ENCODE peak calls at places on chromosomes 11 and 22, in eight cellular contexts. One of them, this sample, is unnamed.

GRCh38 chr11:116691779-116692178 is 81.0 kb downstream of the BUD13 start:
- DNase-seq in CD8-positive, alpha-beta T cell: peak; percentile 49
- DNase-seq in endodermal cell: peak; percentile 92
- DNase-seq in A549: no peak
- DNase-seq in iPS-NIHi11: peak; percentile 92
- DNase-seq in astrocyte of the spinal cord: peak; percentile 12
- DNase-seq in NCI-H1092: peak; percentile 63
- DNase-seq in NCI-H2029: peak; percentile 14
- DNase-seq in this sample: peak; percentile 57

GRCh38 chr22:26756675-26757293 is 99.4 kb downstream of the MIAT start:
- DNase-seq in NCI-H2029: peak; percentile 18
- DNase-seq in A549: no peak
- DNase-seq in iPS-NIHi11: peak; percentile 91
- DNase-seq in NCI-H1092: peak; percentile 40
- DNase-seq in CD8-positive, alpha-beta T cell: no peak
- DNase-seq in astrocyte of the spinal cord: peak; percentile 48
- DNase-seq in endodermal cell: peak; percentile 87
- DNase-seq in this sample: no peak

GRCh38 chr22:34236527-34236926 is 316.3 kb upstream of the LARGE1 start:
- DNase-seq in iPS-NIHi11: no peak
- DNase-seq in A549: no peak
- DNase-seq in astrocyte of the spinal cord: no peak
- DNase-seq in NCI-H2029: peak; percentile 42
- DNase-seq in NCI-H1092: no peak
- DNase-seq in CD8-positive, alpha-beta T cell: no peak
- DNase-seq in endodermal cell: no peak
- DNase-seq in this sample: no peak

GRCh38 chr22:48824673-48825651 is 1002.7 kb downstream of the BRD1 start:
- DNase-seq in A549: no peak
- DNase-seq in NCI-H1092: no peak
- DNase-seq in NCI-H2029: no peak
- DNase-seq in iPS-NIHi11: no peak
- DNase-seq in CD8-positive, alpha-beta T cell: no peak
- DNase-seq in astrocyte of the spinal cord: no peak
- DNase-seq in endodermal cell: peak; percentile 36
- DNase-seq in this sample: no peak

GRCh38 chr11:119339581-119340334 is 925 bp downstream of the C1QTNF5 start:
- DNase-seq in astrocyte of the spinal cord: peak; percentile 51
- DNase-seq in CD8-positive, alpha-beta T cell: peak; percentile 26
- DNase-seq in NCI-H2029: no peak
- DNase-seq in A549: no peak
- DNase-seq in iPS-NIHi11: peak; percentile 89
- DNase-seq in endodermal cell: peak; percentile 92
- DNase-seq in NCI-H1092: no peak
- DNase-seq in this sample: no peak

GRCh38 chr22:22519591-22519990 is 479 bp downstream of the ZNF280A start:
- DNase-seq in A549: peak; percentile 25
- DNase-seq in endodermal cell: no peak
- DNase-seq in iPS-NIHi11: no peak
- DNase-seq in NCI-H1092: no peak
- DNase-seq in CD8-positive, alpha-beta T cell: no peak
- DNase-seq in NCI-H2029: no peak
- DNase-seq in astrocyte of the spinal cord: no peak
- DNase-seq in this sample: no peak

GRCh38 chr11:92211576-92212167 is 12.9 kb upstream of the FAT3 start:
- DNase-seq in CD8-positive, alpha-beta T cell: no peak
- DNase-seq in iPS-NIHi11: peak; percentile 41
- DNase-seq in endodermal cell: peak; percentile 75
- DNase-seq in A549: peak; percentile 59
- DNase-seq in astrocyte of the spinal cord: peak; percentile 36
- DNase-seq in NCI-H2029: no peak
- DNase-seq in NCI-H1092: no peak
- DNase-seq in this sample: no peak

GRCh38 chr11:128588086-128588485 is 728 bp upstream of the ETS1 start:
- DNase-seq in iPS-NIHi11: no peak
- DNase-seq in A549: no peak
- DNase-seq in CD8-positive, alpha-beta T cell: no peak
- DNase-seq in astrocyte of the spinal cord: no peak
- DNase-seq in NCI-H1092: no peak
- DNase-seq in NCI-H2029: no peak
- DNase-seq in endodermal cell: no peak
- DNase-seq in this sample: no peak

GRCh38 chr11:78806214-78807004 is 231.7 kb upstream of the NARS2 start:
- DNase-seq in endodermal cell: no peak
- DNase-seq in CD8-positive, alpha-beta T cell: no peak
- DNase-seq in astrocyte of the spinal cord: peak; percentile 31
- DNase-seq in NCI-H2029: peak; percentile 22
- DNase-seq in iPS-NIHi11: no peak
- DNase-seq in NCI-H1092: no peak
- DNase-seq in A549: no peak
- DNase-seq in this sample: no peak

GRCh38 chr11:90426442-90426841 is 203.6 kb upstream of the CHORDC1 start:
- DNase-seq in CD8-positive, alpha-beta T cell: no peak
- DNase-seq in endodermal cell: no peak
- DNase-seq in NCI-H2029: no peak
- DNase-seq in astrocyte of the spinal cord: no peak
- DNase-seq in A549: no peak
- DNase-seq in NCI-H1092: no peak
- DNase-seq in iPS-NIHi11: no peak
- DNase-seq in this sample: no peak

GRCh38 chr11:43709689-43710088 is 29.2 kb downstream of the HSD17B12 start:
- DNase-seq in NCI-H2029: no peak
- DNase-seq in iPS-NIHi11: no peak
- DNase-seq in NCI-H1092: no peak
- DNase-seq in A549: no peak
- DNase-seq in astrocyte of the spinal cord: no peak
- DNase-seq in CD8-positive, alpha-beta T cell: no peak
- DNase-seq in endodermal cell: no peak
- DNase-seq in this sample: no peak

GRCh38 chr11:93579187-93579773 is 36.1 kb upstream of the SMCO4 start:
- DNase-seq in endodermal cell: no peak
- DNase-seq in A549: no peak
- DNase-seq in iPS-NIHi11: no peak
- DNase-seq in NCI-H1092: no peak
- DNase-seq in astrocyte of the spinal cord: no peak
- DNase-seq in CD8-positive, alpha-beta T cell: no peak
- DNase-seq in NCI-H2029: no peak
- DNase-seq in this sample: no peak

GRCh38 chr22:29658171-29658570 is 54.7 kb downstream of the NF2 start:
- DNase-seq in endodermal cell: no peak
- DNase-seq in astrocyte of the spinal cord: no peak
- DNase-seq in NCI-H2029: no peak
- DNase-seq in iPS-NIHi11: no peak
- DNase-seq in NCI-H1092: no peak
- DNase-seq in CD8-positive, alpha-beta T cell: no peak
- DNase-seq in A549: no peak
- DNase-seq in this sample: no peak

GRCh38 chr11:77147668-77148321 is 19.7 kb downstream of the MYO7A start:
- DNase-seq in A549: no peak
- DNase-seq in astrocyte of the spinal cord: peak; percentile 67
- DNase-seq in endodermal cell: peak; percentile 87
- DNase-seq in NCI-H2029: no peak
- DNase-seq in NCI-H1092: peak; percentile 10
- DNase-seq in CD8-positive, alpha-beta T cell: peak; percentile 60
- DNase-seq in iPS-NIHi11: peak; percentile 96
- DNase-seq in this sample: no peak

GRCh38 chr11:9533053-9533452 is 40.4 kb upstream of the WEE1 start:
- DNase-seq in NCI-H1092: no peak
- DNase-seq in A549: no peak
- DNase-seq in endodermal cell: no peak
- DNase-seq in CD8-positive, alpha-beta T cell: no peak
- DNase-seq in NCI-H2029: no peak
- DNase-seq in astrocyte of the spinal cord: no peak
- DNase-seq in iPS-NIHi11: no peak
- DNase-seq in this sample: no peak

GRCh38 chr11:114284021-114284420 is 12.2 kb upstream of the NNMT start:
- DNase-seq in A549: no peak
- DNase-seq in astrocyte of the spinal cord: no peak
- DNase-seq in endodermal cell: no peak
- DNase-seq in NCI-H1092: peak; percentile 82
- DNase-seq in iPS-NIHi11: no peak
- DNase-seq in CD8-positive, alpha-beta T cell: no peak
- DNase-seq in NCI-H2029: peak; percentile 68
- DNase-seq in this sample: no peak

GRCh38 chr11:64888761-64889511 is 10.5 kb upstream of the EHD1 start:
- DNase-seq in NCI-H2029: no peak
- DNase-seq in NCI-H1092: no peak
- DNase-seq in astrocyte of the spinal cord: no peak
- DNase-seq in CD8-positive, alpha-beta T cell: no peak
- DNase-seq in A549: peak; percentile 94
- DNase-seq in iPS-NIHi11: no peak
- DNase-seq in endodermal cell: peak; percentile 72
- DNase-seq in this sample: no peak

GRCh38 chr22:47409501-47410275 is 647.2 kb downstream of the TBC1D22A start:
- DNase-seq in iPS-NIHi11: no peak
- DNase-seq in NCI-H2029: no peak
- DNase-seq in A549: no peak
- DNase-seq in endodermal cell: no peak
- DNase-seq in astrocyte of the spinal cord: no peak
- DNase-seq in NCI-H1092: no peak
- DNase-seq in CD8-positive, alpha-beta T cell: no peak
- DNase-seq in this sample: no peak

GRCh38 chr22:50016988-50017700 is 4.6 kb upstream of the IL17REL start:
- DNase-seq in NCI-H1092: no peak
- DNase-seq in A549: no peak
- DNase-seq in astrocyte of the spinal cord: no peak
- DNase-seq in endodermal cell: peak; percentile 39
- DNase-seq in CD8-positive, alpha-beta T cell: peak; percentile 62
- DNase-seq in NCI-H2029: no peak
- DNase-seq in iPS-NIHi11: peak; percentile 11
- DNase-seq in this sample: no peak

GRCh38 chr11:113269096-113269495 is 45.3 kb upstream of the TTC12 start:
- DNase-seq in astrocyte of the spinal cord: no peak
- DNase-seq in endodermal cell: no peak
- DNase-seq in CD8-positive, alpha-beta T cell: no peak
- DNase-seq in NCI-H2029: no peak
- DNase-seq in iPS-NIHi11: no peak
- DNase-seq in NCI-H1092: no peak
- DNase-seq in A549: no peak
- DNase-seq in this sample: no peak

GRCh38 chr11:72338741-72339140 is 94.8 kb upstream of the PHOX2A start:
- DNase-seq in NCI-H1092: no peak
- DNase-seq in CD8-positive, alpha-beta T cell: no peak
- DNase-seq in astrocyte of the spinal cord: no peak
- DNase-seq in endodermal cell: no peak
- DNase-seq in A549: peak; percentile 5
- DNase-seq in NCI-H2029: no peak
- DNase-seq in iPS-NIHi11: no peak
- DNase-seq in this sample: no peak

GRCh38 chr11:29173660-29174062 is 843.2 kb downstream of the KCNA4 start:
- DNase-seq in NCI-H1092: no peak
- DNase-seq in A549: peak; percentile 78
- DNase-seq in CD8-positive, alpha-beta T cell: no peak
- DNase-seq in iPS-NIHi11: no peak
- DNase-seq in NCI-H2029: no peak
- DNase-seq in endodermal cell: no peak
- DNase-seq in astrocyte of the spinal cord: peak; percentile 93
- DNase-seq in this sample: no peak

GRCh38 chr11:35166369-35167360 is 27.7 kb downstream of the CD44 start:
- DNase-seq in endodermal cell: no peak
- DNase-seq in A549: peak; percentile 73
- DNase-seq in iPS-NIHi11: no peak
- DNase-seq in CD8-positive, alpha-beta T cell: peak; percentile 51
- DNase-seq in NCI-H2029: no peak
- DNase-seq in NCI-H1092: no peak
- DNase-seq in astrocyte of the spinal cord: peak; percentile 93
- DNase-seq in this sample: no peak

GRCh38 chr11:124329787-124330478 is 9.9 kb upstream of the OR8D2 start:
- DNase-seq in CD8-positive, alpha-beta T cell: no peak
- DNase-seq in iPS-NIHi11: no peak
- DNase-seq in astrocyte of the spinal cord: peak; percentile 22
- DNase-seq in NCI-H2029: no peak
- DNase-seq in NCI-H1092: no peak
- DNase-seq in endodermal cell: no peak
- DNase-seq in A549: no peak
- DNase-seq in this sample: no peak

GRCh38 chr22:36311386-36312085 is 58.6 kb downstream of the APOL1 start:
- DNase-seq in A549: no peak
- DNase-seq in CD8-positive, alpha-beta T cell: no peak
- DNase-seq in NCI-H1092: no peak
- DNase-seq in iPS-NIHi11: no peak
- DNase-seq in endodermal cell: no peak
- DNase-seq in astrocyte of the spinal cord: no peak
- DNase-seq in NCI-H2029: no peak
- DNase-seq in this sample: no peak

GRCh38 chr11:68146704-68147474 is 25.7 kb upstream of the CHKA start:
- DNase-seq in endodermal cell: peak; percentile 74
- DNase-seq in CD8-positive, alpha-beta T cell: no peak
- DNase-seq in NCI-H1092: peak; percentile 90
- DNase-seq in A549: peak; percentile 92
- DNase-seq in astrocyte of the spinal cord: peak; percentile 24
- DNase-seq in iPS-NIHi11: peak; percentile 59
- DNase-seq in NCI-H2029: peak; percentile 91
- DNase-seq in this sample: no peak

GRCh38 chr11:17046690-17047089 is 30.8 kb downstream of the RPS13 start:
- DNase-seq in A549: no peak
- DNase-seq in NCI-H2029: no peak
- DNase-seq in CD8-positive, alpha-beta T cell: no peak
- DNase-seq in endodermal cell: no peak
- DNase-seq in iPS-NIHi11: no peak
- DNase-seq in astrocyte of the spinal cord: no peak
- DNase-seq in NCI-H1092: no peak
- DNase-seq in this sample: no peak

GRCh38 chr22:18968011-18968749 is 32.1 kb upstream of the PRODH start:
- DNase-seq in iPS-NIHi11: peak; percentile 73
- DNase-seq in NCI-H2029: no peak
- DNase-seq in endodermal cell: peak; percentile 91
- DNase-seq in A549: no peak
- DNase-seq in NCI-H1092: no peak
- DNase-seq in astrocyte of the spinal cord: no peak
- DNase-seq in CD8-positive, alpha-beta T cell: no peak
- DNase-seq in this sample: no peak

GRCh38 chr11:3644817-3645235 is at the start of gene ART1:
- DNase-seq in endodermal cell: no peak
- DNase-seq in CD8-positive, alpha-beta T cell: no peak
- DNase-seq in astrocyte of the spinal cord: no peak
- DNase-seq in A549: peak; percentile 70
- DNase-seq in iPS-NIHi11: no peak
- DNase-seq in NCI-H1092: no peak
- DNase-seq in NCI-H2029: no peak
- DNase-seq in this sample: no peak

GRCh38 chr11:75203138-75203537 is 37.4 kb upstream of the TPBGL start:
- DNase-seq in endodermal cell: peak; percentile 48
- DNase-seq in astrocyte of the spinal cord: no peak
- DNase-seq in A549: no peak
- DNase-seq in iPS-NIHi11: no peak
- DNase-seq in CD8-positive, alpha-beta T cell: no peak
- DNase-seq in NCI-H1092: no peak
- DNase-seq in NCI-H2029: no peak
- DNase-seq in this sample: no peak

GRCh38 chr11:62713343-62713742 is 5.9 kb downstream of the GNG3 start:
- DNase-seq in endodermal cell: no peak
- DNase-seq in astrocyte of the spinal cord: no peak
- DNase-seq in CD8-positive, alpha-beta T cell: no peak
- DNase-seq in iPS-NIHi11: no peak
- DNase-seq in A549: peak; percentile 58
- DNase-seq in NCI-H2029: no peak
- DNase-seq in NCI-H1092: no peak
- DNase-seq in this sample: no peak

GRCh38 chr11:69530278-69531070 is 49.0 kb downstream of the LINC01488 start:
- DNase-seq in iPS-NIHi11: no peak
- DNase-seq in A549: no peak
- DNase-seq in CD8-positive, alpha-beta T cell: no peak
- DNase-seq in endodermal cell: peak; percentile 32
- DNase-seq in astrocyte of the spinal cord: no peak
- DNase-seq in NCI-H1092: no peak
- DNase-seq in NCI-H2029: no peak
- DNase-seq in this sample: peak; percentile 16

GRCh38 chr11:36196476-36197099 is 92.6 kb downstream of the COMMD9 start:
- DNase-seq in endodermal cell: no peak
- DNase-seq in CD8-positive, alpha-beta T cell: no peak
- DNase-seq in NCI-H1092: no peak
- DNase-seq in iPS-NIHi11: no peak
- DNase-seq in A549: no peak
- DNase-seq in NCI-H2029: no peak
- DNase-seq in astrocyte of the spinal cord: no peak
- DNase-seq in this sample: no peak

GRCh38 chr11:72395993-72396392 is 38.3 kb downstream of the CLPB start:
- DNase-seq in iPS-NIHi11: no peak
- DNase-seq in endodermal cell: no peak
- DNase-seq in NCI-H2029: no peak
- DNase-seq in NCI-H1092: no peak
- DNase-seq in astrocyte of the spinal cord: no peak
- DNase-seq in CD8-positive, alpha-beta T cell: no peak
- DNase-seq in A549: no peak
- DNase-seq in this sample: no peak